ENCODE peak calls at places on chromosomes 13 and 19, in six cellular contexts. J is brain microvascular endothelial cell; X is WERI-Rb-1; B is osteocyte; A is cardiac fibroblast; R is CD8-positive, alpha-beta T cell. L is an unnamed sample.

GRCh38 chr13:29454931-29455481 is 140.5 kb downstream of the SLC7A1 start:
- DNase-seq in X (peak), A (peak), R (no peak), J (no peak), B (no peak), L (peak)

GRCh38 chr19:3857449-3858003 is 11.3 kb downstream of the ZFR2 start:
- DNase-seq in A (no peak), B (no peak), R (no peak), X (no peak), J (no peak), L (peak)

GRCh38 chr13:48561461-48562224 is 28.8 kb upstream of the RCBTB2 start:
- DNase-seq in B (no peak), A (no peak), J (no peak), R (no peak), X (no peak), L (no peak)

GRCh38 chr13:29508874-29509249 is 86.6 kb downstream of the SLC7A1 start:
- DNase-seq in R (no peak), B (no peak), A (no peak), X (no peak), J (no peak), L (no peak)

GRCh38 chr13:57036290-57036689 is 104.4 kb upstream of the PRR20A start:
- DNase-seq in J (no peak), X (no peak), A (no peak), B (no peak), R (no peak), L (no peak)

GRCh38 chr19:36028313-36029041 is 4.2 kb downstream of the CLIP3 start:
- DNase-seq in R (no peak), A (no peak), B (no peak), X (no peak), J (no peak), L (no peak)

GRCh38 chr13:110520431-110521295 is 40.9 kb downstream of the RAB20 start:
- DNase-seq in R (no peak), J (peak), X (no peak), A (peak), B (no peak), L (no peak)

GRCh38 chr13:107817652-107818287 is 397.6 kb downstream of the LIG4 start:
- DNase-seq in J (no peak), A (no peak), X (no peak), R (no peak), B (no peak), L (no peak)

GRCh38 chr19:46392252-46392801 is 21.0 kb downstream of the CCDC8 start:
- DNase-seq in B (no peak), J (peak), X (no peak), A (peak), R (no peak), L (no peak)

GRCh38 chr13:88051746-88052482 is 380.7 kb downstream of the SLITRK5 start:
- DNase-seq in J (no peak), A (no peak), B (no peak), R (no peak), X (no peak), L (no peak)

GRCh38 chr19:2327773-2328400 is 499 bp downstream of the LSM7 start:
- DNase-seq in J (peak), R (peak), A (peak), B (no peak), X (peak), L (peak)

GRCh38 chr19:47550129-47550528 is 22.8 kb downstream of the ZNF541 start:
- DNase-seq in X (no peak), A (no peak), B (no peak), R (no peak), J (no peak), L (no peak)

GRCh38 chr13:79628463-79628862 is 147.5 kb downstream of the NDFIP2 start:
- DNase-seq in X (no peak), R (no peak), J (no peak), B (no peak), A (no peak), L (no peak)

GRCh38 chr13:29619995-29620394 is 24.5 kb upstream of the SLC7A1 start:
- DNase-seq in A (no peak), J (no peak), R (no peak), B (no peak), X (no peak), L (no peak)

GRCh38 chr19:39112338-39112890 is 13.2 kb upstream of the PAK4 start:
- DNase-seq in B (no peak), J (no peak), R (no peak), X (no peak), A (no peak), L (no peak)

GRCh38 chr19:5170329-5170745 is 170.3 kb downstream of the PTPRS start:
- DNase-seq in R (peak), X (peak), A (no peak), J (no peak), B (peak), L (no peak)

GRCh38 chr13:79525458-79525857 is 44.5 kb downstream of the NDFIP2 start:
- DNase-seq in B (no peak), X (no peak), J (peak), A (no peak), R (no peak), L (no peak)

GRCh38 chr13:113724016-113724758 is 34.8 kb upstream of the TMEM255B start:
- DNase-seq in X (peak), R (no peak), A (no peak), B (no peak), J (no peak), L (no peak)

GRCh38 chr19:55265173-55265572 is 6.4 kb upstream of the PPP6R1 start:
- DNase-seq in B (no peak), J (no peak), A (no peak), R (no peak), X (no peak), L (no peak)

GRCh38 chr13:112645327-112645914 is 44.4 kb upstream of the ATP11A start:
- DNase-seq in A (no peak), B (no peak), J (no peak), R (no peak), X (no peak), L (no peak)

GRCh38 chr19:49637865-49638350 is 2.0 kb downstream of the RRAS start:
- DNase-seq in X (peak), J (peak), R (no peak), B (peak), A (peak), L (no peak)

GRCh38 chr19:40390084-40390742 is at the start of gene HIPK4:
- DNase-seq in J (no peak), R (no peak), B (no peak), A (no peak), X (no peak), L (no peak)

GRCh38 chr19:40393894-40394815 is 4.2 kb upstream of the HIPK4 start:
- DNase-seq in B (no peak), R (no peak), A (no peak), X (no peak), J (no peak), L (no peak)

GRCh38 chr19:40394816-40395210 is 4.8 kb upstream of the HIPK4 start:
- DNase-seq in A (no peak), B (no peak), R (no peak), X (peak), J (no peak), L (no peak)

GRCh38 chr19:40392123-40392522 is 2.1 kb upstream of the HIPK4 start:
- DNase-seq in B (no peak), X (no peak), J (no peak), A (no peak), R (no peak), L (no peak)

DNA sequence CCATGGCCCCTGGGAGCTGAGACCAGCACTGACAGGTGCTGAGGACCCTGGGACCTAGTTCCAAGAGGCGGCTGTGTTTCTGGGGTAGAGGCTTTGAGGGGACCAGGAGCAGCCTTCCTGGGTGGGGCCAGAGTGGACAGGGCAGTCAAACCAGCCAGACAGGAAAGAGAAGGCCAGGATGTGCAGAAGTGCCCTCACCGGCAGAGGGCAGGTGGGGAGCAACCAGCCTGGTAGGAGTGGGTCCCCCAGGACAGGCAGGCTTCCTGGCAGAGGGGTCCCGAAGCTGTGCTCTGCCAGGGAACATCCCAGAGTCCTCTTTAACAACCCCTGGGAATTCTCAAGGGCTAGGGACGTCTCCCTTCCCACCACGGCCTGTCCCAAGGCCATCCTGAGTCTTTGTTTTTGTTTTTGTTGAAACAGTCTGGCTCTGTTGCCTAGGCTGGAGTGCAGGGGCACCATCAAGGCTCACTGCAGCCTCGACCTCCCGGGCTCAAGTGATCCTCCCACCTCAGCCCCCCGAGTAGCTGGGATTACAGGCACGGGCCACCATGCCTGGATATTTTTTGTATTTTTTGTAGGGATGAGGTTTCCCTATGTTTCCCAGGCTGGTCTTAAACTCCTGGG is 3.0 kb upstream of the HIPK4 start:
- DNase-seq in R (no peak), X (no peak), A (no peak), J (no peak), B (no peak), L (peak)
- TF ChIP-seq CTCF in R (no peak), X (no peak), A (peak), J (peak), B (no peak), L (peak)

GRCh38 chr19:10964903-10965302 is 4.1 kb downstream of the SMARCA4 start:
- DNase-seq in J (no peak), X (no peak), B (no peak), A (no peak), R (no peak), L (no peak)
- TF ChIP-seq CTCF in J (peak), X (peak), B (peak), A (no peak), R (no peak), L (no peak)

DNA sequence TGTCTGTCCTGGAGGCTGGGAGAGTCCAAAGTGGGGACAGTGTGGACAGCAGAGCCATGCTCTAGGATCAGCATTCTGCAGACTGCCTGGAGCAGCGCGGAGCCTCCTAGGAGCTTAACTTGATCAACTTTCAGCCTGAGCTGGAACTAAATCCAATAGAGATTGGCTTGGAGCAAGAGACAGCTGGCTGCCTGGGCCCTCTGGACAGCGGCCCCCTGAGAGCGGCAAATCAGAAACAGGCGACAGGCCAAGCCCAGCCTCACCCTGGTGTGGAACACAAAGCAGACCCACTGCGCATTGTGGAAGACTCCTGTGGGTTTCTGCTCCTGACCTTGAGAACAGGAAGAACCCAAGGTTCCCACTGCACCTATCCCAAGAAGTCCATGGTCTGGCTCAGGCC is 462.2 kb downstream of the TSHZ3 start:
- DNase-seq in X (peak), B (peak), J (no peak), R (no peak), A (no peak), L (no peak)
- TF ChIP-seq CTCF in X (no peak), B (no peak), J (no peak), R (no peak), A (no peak), L (no peak)

GRCh38 chr13:76016799-76017198 is 380.7 kb downstream of the LMO7 start:
- DNase-seq in R (peak), J (peak), B (no peak), A (peak), X (peak), L (peak)
- TF ChIP-seq CTCF in R (peak), J (peak), B (peak), A (peak), X (peak), L (peak)

GRCh38 chr19:44757735-44758505 is 9.4 kb downstream of the BCL3 start:
- DNase-seq in J (no peak), B (no peak), R (no peak), A (peak), X (no peak), L (no peak)
- TF ChIP-seq CTCF in J (peak), B (peak), R (no peak), A (no peak), X (no peak), L (no peak)

GRCh38 chr19:42563352-42564210 is 31.1 kb downstream of the CEACAM8 start:
- DNase-seq in X (peak), B (no peak), J (peak), R (no peak), A (peak), L (peak)
- TF ChIP-seq CTCF in X (peak), B (peak), J (peak), R (peak), A (peak), L (peak)

GRCh38 chr13:65613004-65613403 is 1617.1 kb downstream of the PCDH9 start:
- DNase-seq in X (no peak), J (no peak), R (no peak), A (no peak), B (no peak), L (no peak)
- TF ChIP-seq CTCF in X (peak), J (peak), R (no peak), A (peak), B (peak), L (no peak)